ENCODE peak calls at places on chromosomes 3 and 15, in eight cellular contexts. X, P, I, Q, Y, T, B and U are unnamed samples.
A peak's percentile ranks its signal among the peaks of the same experiment; 100 is the strongest.

GRCh38 chr3:122678496-122678895 is 2.1 kb upstream of the PARP14 start:
- DNase-seq in X (no peak), P (no peak), I (no peak), Q (no peak), Y (no peak), T (no peak), B (no peak), U (no peak)

GRCh38 chr3:114872588-114872987 is 274.5 kb downstream of the ZBTB20 start:
- DNase-seq in X (no peak), P (no peak), I (no peak), Q (no peak), Y (no peak), T (no peak), B (no peak), U (no peak)

GRCh38 chr3:158977497-158977896 is 175.6 kb downstream of the MFSD1 start:
- DNase-seq in X (no peak), P (no peak), I (no peak), Q (no peak), Y (no peak), T (no peak), B (no peak), U (no peak)

GRCh38 chr3:175434591-175434990 is 575.5 kb downstream of the NAALADL2 start:
- DNase-seq in X (no peak), P (no peak), I (no peak), Q (no peak), Y (no peak), T (no peak), B (no peak), U (no peak)

GRCh38 chr3:42182555-42182954 is 83.4 kb downstream of the CCK start:
- DNase-seq in X (peak; percentile 51), P (no peak), I (no peak), Q (no peak), Y (no peak), T (no peak), B (no peak), U (no peak)

GRCh38 chr3:58578873-58579272 is 1.7 kb upstream of the FAM107A start:
- DNase-seq in X (no peak), P (no peak), I (no peak), Q (no peak), Y (no peak), T (no peak), B (no peak), U (no peak)

GRCh38 chr3:15797600-15798303 is at the start of gene ANKRD28:
- DNase-seq in X (peak; percentile 98), P (peak; percentile 92), I (peak; percentile 94), Q (no peak), Y (no peak), T (no peak), B (peak; percentile 30), U (no peak)

GRCh38 chr15:80595391-80595790 is 99.7 kb upstream of the ABHD17C start:
- DNase-seq in X (peak; percentile 51), P (no peak), I (no peak), Q (no peak), Y (no peak), T (no peak), B (no peak), U (no peak)

GRCh38 chr3:34140606-34141005 is 342.2 kb downstream of the PDCD6IP start:
- DNase-seq in X (peak; percentile 62), P (no peak), I (no peak), Q (no peak), Y (no peak), T (no peak), B (no peak), U (no peak)

GRCh38 chr15:81909229-81910087 is 136.4 kb downstream of the MEX3B start:
- DNase-seq in X (no peak), P (no peak), I (no peak), Q (no peak), Y (no peak), T (no peak), B (no peak), U (no peak)

GRCh38 chr3:98801042-98801747 is 38.1 kb downstream of the ST3GAL6 start:
- DNase-seq in X (no peak), P (no peak), I (no peak), Q (no peak), Y (no peak), T (no peak), B (no peak), U (no peak)

GRCh38 chr3:165339753-165340152 is 143.6 kb upstream of the SLITRK3 start:
- DNase-seq in X (peak; percentile 1), P (no peak), I (peak; percentile 26), Q (no peak), Y (no peak), T (no peak), B (no peak), U (no peak)

GRCh38 chr3:13078158-13078905 is 5.1 kb upstream of the IQSEC1 start:
- DNase-seq in X (no peak), P (no peak), I (no peak), Q (no peak), Y (no peak), T (peak; percentile 56), B (no peak), U (no peak)

GRCh38 chr15:39579487-39580116 is 1.3 kb upstream of the THBS1 start:
- DNase-seq in X (peak; percentile 96), P (peak; percentile 96), I (peak; percentile 88), Q (no peak), Y (peak; percentile 30), T (no peak), B (no peak), U (no peak)

GRCh38 chr3:73052857-73053256 is 8.6 kb upstream of the EBLN2 start:
- DNase-seq in X (no peak), P (no peak), I (no peak), Q (no peak), Y (no peak), T (no peak), B (no peak), U (no peak)

GRCh38 chr3:174377096-174377495 is 482.0 kb upstream of the NAALADL2 start:
- DNase-seq in X (no peak), P (no peak), I (no peak), Q (no peak), Y (no peak), T (no peak), B (no peak), U (no peak)

GRCh38 chr3:37163262-37164020 is 10.9 kb downstream of the LRRFIP2 start:
- DNase-seq in X (peak; percentile 73), P (no peak), I (peak; percentile 68), Q (no peak), Y (no peak), T (no peak), B (no peak), U (no peak)

GRCh38 chr3:146308222-146308621 is 57.3 kb upstream of the PLSCR4 start:
- DNase-seq in X (peak; percentile 95), P (peak; percentile 30), I (peak; percentile 74), Q (no peak), Y (no peak), T (no peak), B (no peak), U (no peak)

GRCh38 chr3:192408007-192408655 is 319.2 kb downstream of the FGF12 start:
- DNase-seq in X (peak; percentile 38), P (no peak), I (no peak), Q (no peak), Y (peak; percentile 35), T (no peak), B (no peak), U (no peak)

GRCh38 chr15:37764733-37765191 is 169.7 kb upstream of the TMCO5A start:
- DNase-seq in X (peak; percentile 80), P (peak; percentile 15), I (peak; percentile 57), Q (no peak), Y (no peak), T (no peak), B (peak; percentile 17), U (no peak)

GRCh38 chr3:165206454-165207266 is 10.5 kb upstream of the SLITRK3 start:
- DNase-seq in X (peak; percentile 86), P (peak; percentile 16), I (peak; percentile 78), Q (no peak), Y (peak; percentile 54), T (peak; percentile 60), B (peak; percentile 13), U (no peak)

GRCh38 chr3:193040836-193041672 is 123.4 kb upstream of the MB21D2 start:
- DNase-seq in X (peak; percentile 55), P (peak; percentile 13), I (peak; percentile 72), Q (no peak), Y (no peak), T (no peak), B (peak; percentile 51), U (peak; percentile 2)

GRCh38 chr15:100671858-100672543 is 69.6 kb downstream of the ASB7 start:
- DNase-seq in X (peak; percentile 32), P (no peak), I (peak; percentile 31), Q (no peak), Y (no peak), T (no peak), B (no peak), U (no peak)

GRCh38 chr15:74780523-74780982 is 1.3 kb upstream of the CSK start:
- DNase-seq in X (no peak), P (no peak), I (no peak), Q (no peak), Y (no peak), T (no peak), B (no peak), U (no peak)

GRCh38 chr15:100918034-100918689 is 995 bp upstream of the LRRK1 start:
- DNase-seq in X (peak; percentile 75), P (no peak), I (peak; percentile 49), Q (peak; percentile 47), Y (peak; percentile 73), T (peak; percentile 37), B (peak; percentile 64), U (peak; percentile 47)

GRCh38 chr3:190003730-190004129 is 117.0 kb downstream of the P3H2 start:
- DNase-seq in X (peak; percentile 95), P (peak; percentile 13), I (peak; percentile 95), Q (no peak), Y (no peak), T (no peak), B (no peak), U (no peak)

GRCh38 chr3:104604326-104605010 is 762.2 kb upstream of the ALCAM start:
- DNase-seq in X (peak; percentile 60), P (no peak), I (peak; percentile 11), Q (no peak), Y (no peak), T (no peak), B (no peak), U (no peak)

GRCh38 chr3:48412375-48413001 is 17.4 kb downstream of the PLXNB1 start:
- DNase-seq in X (no peak), P (no peak), I (no peak), Q (no peak), Y (no peak), T (no peak), B (no peak), U (no peak)

GRCh38 chr3:77407454-77407853 is 367.6 kb downstream of the ROBO2 start:
- DNase-seq in X (no peak), P (no peak), I (no peak), Q (no peak), Y (no peak), T (no peak), B (no peak), U (no peak)

GRCh38 chr3:108378153-108378951 is 82.0 kb downstream of the HHLA2 start:
- DNase-seq in X (no peak), P (no peak), I (no peak), Q (no peak), Y (no peak), T (no peak), B (no peak), U (no peak)

GRCh38 chr15:62807539-62808130 is 234.9 kb upstream of the TPM1 start:
- DNase-seq in X (no peak), P (no peak), I (no peak), Q (no peak), Y (no peak), T (no peak), B (no peak), U (no peak)

GRCh38 chr3:126985143-126985985 is 2.4 kb downstream of the PLXNA1 start:
- DNase-seq in X (no peak), P (no peak), I (no peak), Q (no peak), Y (no peak), T (no peak), B (no peak), U (no peak)

GRCh38 chr15:88738796-88739195 is 64.4 kb upstream of the ACAN start:
- DNase-seq in X (peak; percentile 10), P (no peak), I (no peak), Q (no peak), Y (no peak), T (no peak), B (no peak), U (no peak)

GRCh38 chr3:19931767-19932188 is 2.2 kb downstream of the EFHB start:
- DNase-seq in X (peak; percentile 24), P (no peak), I (peak; percentile 40), Q (no peak), Y (no peak), T (no peak), B (no peak), U (no peak)